ENCODE peak calls at places on chromosomes 5 and 9, in seven cellular contexts. V, D, L, X, S, R and W are unnamed samples.

GRCh38 chr5:158431369-158432029 is 572.6 kb upstream of the CLINT1 start:
- DNase-seq in V (no peak), D (no peak), L (no peak), X (no peak), S (no peak), R (no peak), W (peak; percentile 16)

GRCh38 chr5:178286226-178287090 is 53.9 kb upstream of the PHYKPL start:
- DNase-seq in V (no peak), D (no peak), L (no peak), X (no peak), S (no peak), R (no peak), W (no peak)

GRCh38 chr9:114287001-114287762 is 35.7 kb upstream of the ORM1 start:
- DNase-seq in V (no peak), D (no peak), L (no peak), X (peak; percentile 45), S (peak; percentile 29), R (no peak), W (no peak)

GRCh38 chr5:41511241-41511640 is 840 bp upstream of the PLCXD3 start:
- DNase-seq in V (no peak), D (no peak), L (no peak), X (no peak), S (no peak), R (no peak), W (no peak)

GRCh38 chr5:111756701-111757581 is at the start of gene NREP:
- DNase-seq in V (peak; percentile 97), D (peak; percentile 85), L (peak; percentile 97), X (peak; percentile 81), S (peak; percentile 77), R (peak; percentile 75), W (peak; percentile 99)

GRCh38 chr5:170126626-170127025 is 20.9 kb downstream of the FOXI1 start:
- DNase-seq in V (no peak), D (no peak), L (no peak), X (no peak), S (no peak), R (no peak), W (no peak)

GRCh38 chr5:133894143-133894542 is 74.3 kb downstream of the C5orf15 start:
- DNase-seq in V (no peak), D (no peak), L (no peak), X (no peak), S (no peak), R (no peak), W (no peak)

GRCh38 chr9:126108240-126108639 is 218.4 kb upstream of the MVB12B start:
- DNase-seq in V (no peak), D (peak; percentile 42), L (peak; percentile 48), X (peak; percentile 59), S (peak; percentile 49), R (no peak), W (peak; percentile 10)

GRCh38 chr5:127586371-127586770 is 62.5 kb upstream of the CTXN3 start:
- DNase-seq in V (no peak), D (no peak), L (no peak), X (no peak), S (no peak), R (no peak), W (no peak)

GRCh38 chr5:122129332-122129731 is at the start of gene ZNF474:
- DNase-seq in V (peak; percentile 98), D (peak; percentile 85), L (peak; percentile 99), X (no peak), S (peak; percentile 89), R (peak; percentile 81), W (peak; percentile 99)

GRCh38 chr9:128716581-128717254 is 7.2 kb downstream of the ZDHHC12 start:
- DNase-seq in V (no peak), D (no peak), L (no peak), X (no peak), S (no peak), R (no peak), W (no peak)

GRCh38 chr5:73564018-73564417 is 1.4 kb downstream of the ANKRA2 start:
- DNase-seq in V (no peak), D (no peak), L (no peak), X (no peak), S (no peak), R (no peak), W (no peak)

GRCh38 chr5:44199408-44199807 is 189.8 kb downstream of the FGF10 start:
- DNase-seq in V (no peak), D (no peak), L (no peak), X (no peak), S (no peak), R (no peak), W (no peak)

GRCh38 chr5:139708434-139708849 is 60.3 kb downstream of the CXXC5 start:
- DNase-seq in V (no peak), D (no peak), L (no peak), X (peak; percentile 60), S (no peak), R (no peak), W (no peak)

GRCh38 chr5:123448017-123448617 is 24.9 kb upstream of the CEP120 start:
- DNase-seq in V (no peak), D (no peak), L (no peak), X (no peak), S (no peak), R (no peak), W (no peak)

GRCh38 chr9:125701351-125701750 is 5.7 kb downstream of the MAPKAP1 start:
- DNase-seq in V (peak; percentile 40), D (no peak), L (peak; percentile 90), X (no peak), S (peak; percentile 50), R (no peak), W (peak; percentile 66)

GRCh38 chr5:78958672-78959410 is 26.3 kb downstream of the ARSB start:
- DNase-seq in V (no peak), D (no peak), L (no peak), X (no peak), S (no peak), R (no peak), W (no peak)

DNA sequence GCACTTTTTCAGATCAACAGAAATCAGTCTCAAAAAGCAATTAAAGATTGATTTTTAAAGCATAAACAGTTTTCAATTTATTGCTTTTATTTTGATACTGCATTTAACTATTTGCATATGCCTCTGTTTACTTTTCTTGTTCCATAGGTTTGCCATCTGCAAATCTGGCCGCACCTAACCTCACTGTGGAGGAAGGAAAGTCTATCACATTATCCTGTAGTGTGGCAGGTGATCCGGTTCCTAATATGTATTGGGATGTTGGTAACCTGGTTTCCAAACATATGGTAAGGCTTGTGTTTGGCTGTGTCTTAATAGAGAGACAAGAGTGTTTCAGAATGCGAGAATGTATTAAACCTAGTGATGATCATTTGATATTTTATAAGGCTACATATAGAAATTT is 53.9 kb downstream of the NTRK2 start:
- DNase-seq in V (no peak), D (no peak), L (no peak), X (no peak), S (no peak), R (no peak), W (no peak)
- H2BK120ac ChIP-seq in V (no peak overlapping the region), D (no peak overlapping the region), L (no peak overlapping the region), X (no peak overlapping the region), S (no peak overlapping the region), R (no peak overlapping the region), W (no peak overlapping the region)

DNA sequence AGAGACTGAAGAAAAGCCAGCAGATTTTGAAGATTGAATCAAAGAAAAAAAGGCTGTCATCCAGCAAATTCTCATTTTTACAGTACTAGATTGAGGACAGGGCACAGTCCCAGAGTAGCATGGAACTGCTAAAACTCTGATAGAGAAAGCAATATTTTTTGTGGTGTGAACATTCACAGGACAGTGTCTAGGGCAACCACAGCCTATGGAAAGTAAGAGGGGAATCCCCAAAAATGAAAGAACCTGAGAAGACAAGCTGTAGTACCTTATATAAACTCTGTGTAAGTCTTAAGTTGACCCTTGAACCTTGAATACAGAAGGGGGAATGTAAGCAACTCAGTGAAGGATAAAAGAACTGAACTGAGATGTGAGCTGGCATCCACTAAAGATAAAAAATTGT is 540.3 kb downstream of the HINT1 start:
- DNase-seq in V (no peak), D (no peak), L (no peak), X (no peak), S (no peak), R (no peak), W (no peak)
- H2BK120ac ChIP-seq in V (no peak overlapping the region), D (no peak overlapping the region), L (no peak overlapping the region), X (no peak overlapping the region), S (no peak overlapping the region), R (no peak overlapping the region), W (no peak overlapping the region)

GRCh38 chr9:132730054-132731033 is 60.1 kb downstream of the GTF3C4 start:
- DNase-seq in V (no peak), D (no peak), L (no peak), X (no peak), S (no peak), R (peak; percentile 18), W (no peak)
- H2BK120ac ChIP-seq in V (no peak overlapping the region), D (no peak overlapping the region), L (no peak overlapping the region), X (no peak overlapping the region), S (no peak overlapping the region), R (no peak overlapping the region), W (no peak overlapping the region)

DNA sequence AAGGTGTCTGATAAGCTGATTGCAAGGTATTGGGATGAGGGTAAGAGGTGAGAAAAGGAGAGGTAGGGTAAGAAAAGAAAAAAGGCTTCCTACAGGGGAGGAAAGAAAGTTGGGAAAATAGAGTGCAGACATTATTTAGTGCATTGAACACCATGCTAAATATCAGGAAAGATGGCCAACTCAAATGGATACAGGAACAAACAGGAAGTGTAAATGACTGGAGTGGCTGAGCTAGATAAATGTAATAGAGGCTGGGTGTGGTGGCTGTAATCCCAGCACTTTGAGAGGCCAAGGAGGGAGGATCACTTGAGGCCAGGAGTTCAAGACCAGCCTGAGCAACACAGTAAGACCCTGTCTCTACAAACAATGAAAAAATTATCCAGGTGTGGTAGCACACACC is 32.2 kb downstream of the OTP start:
- DNase-seq in V (no peak), D (no peak), L (no peak), X (no peak), S (no peak), R (no peak), W (no peak)
- H2BK120ac ChIP-seq in V (no peak overlapping the region), D (no peak overlapping the region), L (no peak overlapping the region), X (no peak overlapping the region), S (no peak overlapping the region), R (no peak overlapping the region), W (no peak overlapping the region)

GRCh38 chr5:39699164-39699563 is 274.4 kb upstream of the DAB2 start:
- DNase-seq in V (no peak), D (no peak), L (no peak), X (no peak), S (no peak), R (no peak), W (no peak)

GRCh38 chr5:39691993-39692392 is 267.2 kb upstream of the DAB2 start:
- DNase-seq in V (no peak), D (no peak), L (peak; percentile 29), X (no peak), S (no peak), R (no peak), W (no peak)

GRCh38 chr5:39697891-39698290 is 273.1 kb upstream of the DAB2 start:
- DNase-seq in V (no peak), D (no peak), L (no peak), X (no peak), S (no peak), R (no peak), W (no peak)

GRCh38 chr5:39700523-39700922 is 275.7 kb upstream of the DAB2 start:
- DNase-seq in V (no peak), D (no peak), L (no peak), X (no peak), S (no peak), R (no peak), W (no peak)

GRCh38 chr5:39696672-39697398 is 272.1 kb upstream of the DAB2 start:
- DNase-seq in V (no peak), D (no peak), L (no peak), X (no peak), S (no peak), R (no peak), W (peak; percentile 33)
- H2BK120ac ChIP-seq in V (no peak overlapping the region), D (no peak overlapping the region), L (no peak overlapping the region), X (no peak overlapping the region), S (no peak overlapping the region), R (no peak overlapping the region), W (no peak overlapping the region)